ENCODE peak calls at places on chromosome 3, in six cellular contexts. M is activated T-cell treated with anti-CD3 and anti-CD28 coated beads, Interleukin-2, amount 50 U/mL, for 72 hours; P is omental fat pad; E is Kasumi-1; Y is GDM1; R is fibroblast of mammary gland. A is an unnamed sample.

GRCh38 chr3:69558912-69559311 is 173.0 kb upstream of the FRMD4B start:
- DNase-seq in E (peak), P (no peak), M (no peak), Y (no peak), R (peak), A (no peak)

GRCh38 chr3:192727032-192727847 is at the start of gene FGF12:
- DNase-seq in P (peak), M (no peak), E (no peak), Y (no peak), R (peak), A (peak)

GRCh38 chr3:101638262-101638745 is 38.6 kb downstream of the ZBTB11 start:
- DNase-seq in R (no peak), E (no peak), Y (no peak), P (no peak), M (no peak), A (peak)

GRCh38 chr3:30260747-30261146 is 345.7 kb upstream of the TGFBR2 start:
- DNase-seq in P (no peak), Y (no peak), E (no peak), R (no peak), M (no peak), A (no peak)

GRCh38 chr3:168876346-168877035 is 780.8 kb upstream of the GOLIM4 start:
- DNase-seq in M (no peak), P (no peak), Y (no peak), E (no peak), R (no peak), A (peak)

GRCh38 chr3:134606033-134607025 is 44.5 kb downstream of the KY start:
- DNase-seq in R (no peak), Y (peak), P (no peak), M (no peak), E (peak), A (peak)

GRCh38 chr3:182837855-182838454 is 44.7 kb downstream of the ATP11B start:
- DNase-seq in Y (no peak), E (peak), R (peak), P (no peak), M (no peak), A (peak)

GRCh38 chr3:190996376-190996775 is 133.9 kb upstream of the GMNC start:
- DNase-seq in E (no peak), Y (no peak), M (no peak), R (no peak), P (no peak), A (peak)

GRCh38 chr3:136728918-136729317 is 23.3 kb downstream of the STAG1 start:
- DNase-seq in R (peak), E (no peak), M (no peak), P (no peak), Y (no peak), A (peak)

GRCh38 chr3:193701896-193702644 is 109.1 kb downstream of the OPA1 start:
- DNase-seq in R (peak), E (peak), P (no peak), Y (peak), M (no peak), A (peak)

GRCh38 chr3:115648559-115648958 is 25.2 kb downstream of the GAP43 start:
- DNase-seq in Y (no peak), R (peak), M (no peak), E (no peak), P (no peak), A (peak)

GRCh38 chr3:115324056-115324455 is 177.0 kb upstream of the ZBTB20 start:
- DNase-seq in R (no peak), M (no peak), E (no peak), P (no peak), Y (no peak), A (no peak)

GRCh38 chr3:60497922-60498321 is 753.3 kb downstream of the FHIT start:
- DNase-seq in E (no peak), R (no peak), Y (no peak), P (no peak), M (no peak), A (no peak)

GRCh38 chr3:7346364-7346763 is 485.4 kb downstream of the GRM7 start:
- DNase-seq in E (no peak), M (no peak), P (no peak), R (no peak), Y (no peak), A (no peak)

GRCh38 chr3:126067959-126068358 is 16.0 kb downstream of the SLC41A3 start:
- DNase-seq in P (no peak), M (no peak), Y (no peak), R (no peak), E (no peak), A (no peak)

GRCh38 chr3:38283810-38284775 is 2.0 kb downstream of the SLC22A14 start:
- DNase-seq in Y (no peak), P (no peak), R (peak), E (no peak), M (no peak), A (no peak)

GRCh38 chr3:88291516-88291915 is 141.8 kb downstream of the C3orf38 start:
- DNase-seq in P (no peak), E (no peak), Y (no peak), R (no peak), M (no peak), A (no peak)

GRCh38 chr3:152626226-152626625 is 208.7 kb upstream of the P2RY1 start:
- DNase-seq in Y (no peak), E (no peak), M (no peak), P (no peak), R (no peak), A (no peak)

GRCh38 chr3:114242947-114243346 is 5.6 kb upstream of the ZNF80 start:
- DNase-seq in Y (no peak), M (peak), E (no peak), R (no peak), P (no peak), A (no peak)

GRCh38 chr3:179608931-179609720 is 4.5 kb downstream of the NDUFB5 start:
- DNase-seq in R (no peak), E (peak), Y (no peak), M (peak), P (no peak), A (no peak)

GRCh38 chr3:35383719-35384555 is 255.4 kb upstream of the ARPP21 start:
- DNase-seq in R (no peak), Y (no peak), E (no peak), P (no peak), M (no peak), A (no peak)

GRCh38 chr3:59064276-59064675 is 14.5 kb upstream of the CFAP20DC start:
- DNase-seq in Y (no peak), P (no peak), M (no peak), R (no peak), E (no peak), A (no peak)

A was measured in M059J.